ENCODE peak calls at places on chromosomes 13 and 19, in six cellular contexts. E, K, L, I, J and B are unnamed samples.

GRCh38 chr19:55305491-55305890 is 19.6 kb downstream of the TMEM150B start:
- DNase-seq in K (peak), E (peak), I (peak), J (no peak), L (peak), B (peak)

GRCh38 chr19:44499962-44500949 is at the start of gene ZNF180:
- DNase-seq in I (peak), K (peak), L (peak), E (peak), J (peak), B (peak)

GRCh38 chr19:489418-490196 is 6.7 kb upstream of the MADCAM1 start:
- DNase-seq in I (no peak), E (no peak), J (no peak), L (no peak), K (no peak), B (no peak)

GRCh38 chr19:39223703-39224279 is 19.7 kb upstream of the SYCN start:
- DNase-seq in E (peak), K (no peak), J (no peak), I (no peak), L (no peak), B (no peak)

GRCh38 chr19:50328257-50329145 is 676 bp downstream of the KCNC3 start:
- DNase-seq in L (peak), J (no peak), K (no peak), E (no peak), I (no peak), B (no peak)

GRCh38 chr13:35930665-35931631 is 200.2 kb downstream of the DCLK1 start:
- DNase-seq in L (no peak), I (no peak), K (no peak), E (no peak), J (no peak), B (no peak)

GRCh38 chr13:79451500-79451962 is 29.4 kb upstream of the NDFIP2 start:
- DNase-seq in L (peak), E (no peak), K (peak), I (no peak), J (no peak), B (no peak)

GRCh38 chr13:85828094-85828684 is 29.0 kb upstream of the SLITRK6 start:
- DNase-seq in J (no peak), I (no peak), L (no peak), E (peak), K (no peak), B (no peak)

GRCh38 chr13:24654741-24655140 is 25.5 kb upstream of the ATP12A start:
- DNase-seq in I (no peak), K (no peak), J (no peak), L (no peak), E (no peak), B (no peak)

GRCh38 chr13:98664510-98664909 is 87.6 kb upstream of the STK24 start:
- DNase-seq in J (no peak), K (no peak), E (no peak), L (no peak), I (no peak), B (no peak)

GRCh38 chr13:75738841-75739240 is 102.7 kb downstream of the LMO7 start:
- DNase-seq in J (no peak), K (no peak), L (no peak), I (no peak), E (no peak), B (no peak)

GRCh38 chr13:105608132-105608531 is 927.3 kb downstream of the EFNB2 start:
- DNase-seq in K (no peak), J (no peak), I (no peak), L (no peak), E (no peak), B (no peak)

GRCh38 chr19:46350758-46351159 is 3.9 kb downstream of the PPP5C start:
- DNase-seq in E (no peak), K (no peak), I (no peak), L (no peak), J (no peak), B (no peak)

GRCh38 chr13:27476943-27477681 is 26.7 kb upstream of the MTIF3 start:
- DNase-seq in K (no peak), J (no peak), E (no peak), L (no peak), I (no peak), B (no peak)

GRCh38 chr19:34991542-34992333 is 8.4 kb upstream of the GRAMD1A start:
- DNase-seq in J (no peak), L (no peak), I (no peak), K (no peak), E (no peak), B (peak)